ENCODE peak calls at places on chromosomes 1 and 21, in nine cellular contexts. K is progenitor cell of endocrine pancreas; S is NCI-H748 treated with DMSO at 0.1 percent for 48 hours; W is stimulated activated CD8-positive, alpha-beta memory T cell treated with anti-CD3 and anti-CD28 coated beads, Interleukin-15, amount 100 ng/mL, for 1 hour; O is foreskin fibroblast; M is testis; X is AG04450; Z is stimulated activated naive CD8-positive, alpha-beta T cell treated with anti-CD3 and anti-CD28 coated beads, Interleukin-15, Interleukin-2, amounts not matched to agents 100 U/mL and 50 U/mL, for 24 hours; B is adrenal gland. E is an unnamed sample.

GRCh38 chr21:39667353-39667891 is 54.7 kb downstream of the B3GALT5 start:
- DNase-seq in X (no peak), B (no peak), O (no peak), K (no peak), S (no peak), W (no peak), M (no peak), Z (no peak), E (no peak)

GRCh38 chr1:206476591-206476990 is 6.3 kb downstream of the IKBKE start:
- DNase-seq in M (no peak), W (no peak), K (no peak), S (no peak), B (no peak), O (no peak), Z (no peak), X (no peak), E (no peak)

GRCh38 chr21:45581322-45581712 is 39.1 kb upstream of the SLC19A1 start:
- DNase-seq in X (no peak), M (no peak), B (no peak), K (no peak), O (no peak), W (no peak), Z (no peak), S (no peak), E (no peak)

GRCh38 chr1:94061513-94062443 is 59.2 kb downstream of the ABCA4 start:
- DNase-seq in B (peak; percentile 72), M (peak; percentile 79), K (peak; percentile 44), S (peak; percentile 20), W (no peak), Z (peak; percentile 37), O (peak; percentile 83), X (peak; percentile 57), E (no peak)

GRCh38 chr1:160407819-160408801 is 7.7 kb downstream of the VANGL2 start:
- DNase-seq in M (no peak), X (no peak), Z (no peak), B (no peak), O (no peak), K (no peak), W (no peak), S (no peak), E (no peak)

GRCh38 chr21:39633043-39633442 is 20.3 kb downstream of the B3GALT5 start:
- DNase-seq in K (no peak), W (no peak), Z (no peak), X (no peak), M (no peak), O (peak; percentile 82), S (no peak), B (no peak), E (peak; percentile 45)

GRCh38 chr1:107255469-107255868 is 114.6 kb downstream of the NTNG1 start:
- DNase-seq in O (no peak), S (no peak), B (no peak), W (no peak), Z (no peak), K (no peak), X (no peak), M (no peak), E (no peak)

GRCh38 chr1:88009916-88010315 is 674.2 kb upstream of the PKN2 start:
- DNase-seq in M (no peak), K (no peak), O (no peak), S (no peak), W (no peak), Z (no peak), B (no peak), X (no peak), E (no peak)

GRCh38 chr1:44029260-44029910 is 1.9 kb downstream of the SLC6A9 start:
- DNase-seq in M (no peak), X (no peak), K (no peak), Z (no peak), S (peak; percentile 86), B (no peak), O (no peak), W (no peak), E (no peak)

GRCh38 chr1:155967410-155968400 is 10.6 kb downstream of the ARHGEF2 start:
- DNase-seq in K (no peak), W (no peak), M (no peak), S (no peak), O (no peak), Z (no peak), B (peak; percentile 43), X (no peak), E (no peak)

GRCh38 chr21:31108969-31109368 is 70.7 kb upstream of the KRTAP19-8 start:
- DNase-seq in W (no peak), S (no peak), O (peak; percentile 42), K (no peak), M (no peak), Z (no peak), X (no peak), B (no peak), E (no peak)

GRCh38 chr1:66251521-66251920 is 282.4 kb upstream of the SGIP1 start:
- DNase-seq in Z (no peak), W (no peak), M (no peak), S (no peak), B (no peak), X (no peak), O (no peak), K (no peak), E (no peak)

GRCh38 chr1:33455537-33456301 is 16.7 kb upstream of the ZSCAN20 start:
- DNase-seq in S (no peak), O (peak; percentile 95), B (peak; percentile 70), M (peak; percentile 60), K (no peak), Z (peak; percentile 33), X (peak; percentile 72), W (no peak), E (peak; percentile 70)

GRCh38 chr1:173914366-173914871 is 2.7 kb downstream of the SERPINC1 start:
- DNase-seq in S (peak; percentile 2), M (peak; percentile 32), B (peak; percentile 10), K (no peak), X (no peak), O (peak; percentile 49), Z (peak; percentile 36), W (no peak), E (peak; percentile 1)

GRCh38 chr1:56993355-56993985 is 27.7 kb upstream of the C8B start:
- DNase-seq in B (no peak), Z (no peak), X (no peak), S (no peak), O (no peak), K (no peak), M (no peak), W (no peak), E (no peak)

GRCh38 chr1:90724926-90725325 is 7.8 kb upstream of the BARHL2 start:
- DNase-seq in W (no peak), Z (no peak), X (no peak), S (no peak), B (no peak), M (no peak), K (no peak), O (no peak), E (no peak)

GRCh38 chr1:98325646-98326441 is 335.7 kb upstream of the SNX7 start:
- DNase-seq in K (no peak), X (peak; percentile 42), O (peak; percentile 94), M (no peak), S (no peak), Z (no peak), B (peak; percentile 51), W (no peak), E (peak; percentile 75)

GRCh38 chr1:88774151-88774556 is 90.1 kb downstream of the PKN2 start:
- DNase-seq in M (no peak), X (no peak), B (no peak), Z (peak; percentile 28), K (no peak), W (no peak), O (no peak), S (no peak), E (no peak)

GRCh38 chr1:155085504-155086181 is 7.0 kb downstream of the EFNA3 start:
- DNase-seq in S (no peak), K (no peak), O (peak; percentile 70), X (no peak), W (peak; percentile 58), M (peak; percentile 56), B (peak; percentile 87), Z (peak; percentile 82), E (no peak)

GRCh38 chr1:178465011-178465410 is 31.8 kb downstream of the CLEC20A start:
- DNase-seq in Z (no peak), W (no peak), O (peak; percentile 74), M (no peak), S (no peak), B (no peak), K (no peak), X (peak; percentile 26), E (peak; percentile 37)

GRCh38 chr1:115069186-115069585 is 20.1 kb downstream of the TSPAN2 start:
- DNase-seq in W (no peak), S (no peak), O (peak; percentile 42), M (no peak), B (no peak), X (no peak), Z (no peak), K (no peak), E (no peak)

GRCh38 chr1:229953736-229954326 is 113.2 kb upstream of the GALNT2 start:
- DNase-seq in K (no peak), O (no peak), S (no peak), B (no peak), Z (no peak), W (no peak), X (no peak), M (no peak), E (no peak)

GRCh38 chr1:164561007-164561406 is 2.0 kb downstream of the PBX1 start:
- DNase-seq in W (no peak), Z (no peak), B (no peak), K (no peak), O (no peak), X (no peak), S (peak; percentile 19), M (no peak), E (no peak)

GRCh38 chr1:82318265-82318664 is 517.5 kb downstream of the ADGRL2 start:
- DNase-seq in W (no peak), B (no peak), K (no peak), X (no peak), M (no peak), O (peak; percentile 65), S (no peak), Z (no peak), E (no peak)

GRCh38 chr1:94924967-94925366 is 1.9 kb downstream of the CNN3 start:
- DNase-seq in Z (no peak), S (no peak), X (no peak), O (peak; percentile 29), K (no peak), W (no peak), M (no peak), B (peak; percentile 56), E (no peak)